ENCODE peak calls at places on chromosome 14, in five cellular contexts. One of them, this sample, is unnamed.

GRCh38 chr14:100361626-100362025 is 38.5 kb downstream of the SLC25A47 start:
- DNase-seq in cerebellar nuclear complex: no peak
- DNase-seq in nephron progenitor cell: no peak
- DNase-seq in A172: no peak
- DNase-seq in ascending aorta: no peak
- DNase-seq in this sample: no peak

GRCh38 chr14:67680121-67680602 is 5.7 kb upstream of the VTI1B start:
- DNase-seq in cerebellar nuclear complex: no peak
- DNase-seq in nephron progenitor cell: no peak
- DNase-seq in A172: peak
- DNase-seq in ascending aorta: no peak
- DNase-seq in this sample: no peak

GRCh38 chr14:99971929-99972747 is 93.1 kb upstream of the EVL start:
- DNase-seq in cerebellar nuclear complex: no peak
- DNase-seq in nephron progenitor cell: no peak
- DNase-seq in A172: no peak
- DNase-seq in ascending aorta: no peak
- DNase-seq in this sample: peak

GRCh38 chr14:102346645-102347044 is 16.0 kb downstream of the CINP start:
- DNase-seq in cerebellar nuclear complex: no peak
- DNase-seq in nephron progenitor cell: no peak
- DNase-seq in A172: no peak
- DNase-seq in ascending aorta: no peak
- DNase-seq in this sample: no peak

GRCh38 chr14:80150301-80150700 is 61.0 kb downstream of the DIO2 start:
- DNase-seq in cerebellar nuclear complex: no peak
- DNase-seq in nephron progenitor cell: no peak
- DNase-seq in A172: peak
- DNase-seq in ascending aorta: no peak
- DNase-seq in this sample: no peak

GRCh38 chr14:50318031-50318626 is 6.0 kb downstream of the DMAC2L start:
- DNase-seq in cerebellar nuclear complex: peak
- DNase-seq in nephron progenitor cell: no peak
- DNase-seq in A172: peak
- DNase-seq in ascending aorta: no peak
- DNase-seq in this sample: peak

GRCh38 chr14:23324993-23325392 is 3.7 kb downstream of the PABPN1 start:
- DNase-seq in cerebellar nuclear complex: no peak
- DNase-seq in nephron progenitor cell: no peak
- DNase-seq in A172: no peak
- DNase-seq in ascending aorta: no peak
- DNase-seq in this sample: no peak

GRCh38 chr14:56331815-56332214 is 213.6 kb downstream of the PELI2 start:
- DNase-seq in cerebellar nuclear complex: no peak
- DNase-seq in nephron progenitor cell: no peak
- DNase-seq in A172: no peak
- DNase-seq in ascending aorta: no peak
- DNase-seq in this sample: no peak

GRCh38 chr14:63192085-63192484 is 12.2 kb upstream of the RHOJ start:
- DNase-seq in cerebellar nuclear complex: no peak
- DNase-seq in nephron progenitor cell: no peak
- DNase-seq in A172: no peak
- DNase-seq in ascending aorta: no peak
- DNase-seq in this sample: no peak

GRCh38 chr14:21768116-21768874 is 94.7 kb upstream of the OR4E1 start:
- DNase-seq in cerebellar nuclear complex: no peak
- DNase-seq in nephron progenitor cell: no peak
- DNase-seq in A172: no peak
- DNase-seq in ascending aorta: no peak
- DNase-seq in this sample: peak

GRCh38 chr14:81313775-81314429 is 86.2 kb downstream of the STON2 start:
- DNase-seq in cerebellar nuclear complex: no peak
- DNase-seq in nephron progenitor cell: no peak
- DNase-seq in A172: no peak
- DNase-seq in ascending aorta: no peak
- DNase-seq in this sample: no peak

GRCh38 chr14:69816216-69816615 is 19.2 kb upstream of the SLC10A1 start:
- DNase-seq in cerebellar nuclear complex: no peak
- DNase-seq in nephron progenitor cell: no peak
- DNase-seq in A172: no peak
- DNase-seq in ascending aorta: no peak
- DNase-seq in this sample: no peak

GRCh38 chr14:80055912-80056801 is 155.1 kb downstream of the DIO2 start:
- DNase-seq in cerebellar nuclear complex: peak
- DNase-seq in nephron progenitor cell: peak
- DNase-seq in A172: peak
- DNase-seq in ascending aorta: no peak
- DNase-seq in this sample: peak

GRCh38 chr14:98444077-98444476 is 827.9 kb downstream of the BCL11B start:
- DNase-seq in cerebellar nuclear complex: no peak
- DNase-seq in nephron progenitor cell: no peak
- DNase-seq in A172: no peak
- DNase-seq in ascending aorta: no peak
- DNase-seq in this sample: no peak

GRCh38 chr14:59904184-59904583 is 15.8 kb upstream of the LRRC9 start:
- DNase-seq in cerebellar nuclear complex: no peak
- DNase-seq in nephron progenitor cell: no peak
- DNase-seq in A172: no peak
- DNase-seq in ascending aorta: no peak
- DNase-seq in this sample: no peak

GRCh38 chr14:56119221-56119967 is 1.2 kb downstream of the PELI2 start:
- DNase-seq in cerebellar nuclear complex: no peak
- DNase-seq in nephron progenitor cell: peak
- DNase-seq in A172: no peak
- DNase-seq in ascending aorta: no peak
- DNase-seq in this sample: peak

GRCh38 chr14:51867753-51868152 is 7.3 kb downstream of the GNG2 start:
- DNase-seq in cerebellar nuclear complex: no peak
- DNase-seq in nephron progenitor cell: no peak
- DNase-seq in A172: no peak
- DNase-seq in ascending aorta: no peak
- DNase-seq in this sample: no peak

GRCh38 chr14:33564774-33565630 is 385.9 kb downstream of the EGLN3 start:
- DNase-seq in cerebellar nuclear complex: no peak
- DNase-seq in nephron progenitor cell: no peak
- DNase-seq in A172: peak
- DNase-seq in ascending aorta: no peak
- DNase-seq in this sample: no peak

GRCh38 chr14:53715390-53715730 is 241.3 kb downstream of the BMP4 start:
- DNase-seq in cerebellar nuclear complex: no peak
- DNase-seq in nephron progenitor cell: no peak
- DNase-seq in A172: peak
- DNase-seq in ascending aorta: no peak
- DNase-seq in this sample: no peak

GRCh38 chr14:96962337-96962736 is 165.2 kb downstream of the VRK1 start:
- DNase-seq in cerebellar nuclear complex: no peak
- DNase-seq in nephron progenitor cell: no peak
- DNase-seq in A172: no peak
- DNase-seq in ascending aorta: no peak
- DNase-seq in this sample: no peak

This sample was measured in neural progenitor cell.